ENCODE peak calls at places on chromosomes 1 and 21, in six cellular contexts. V, U, K, G, W and S are unnamed samples. For H3K4me1, the result is how much of the 10 kb centered on the place peaks cover.

GRCh38 chr1:228337031-228337564 is 69.5 kb downstream of the TRIM11 start:
- DNase-seq in V (peak), U (peak), K (no peak), G (no peak), W (peak), S (no peak)

GRCh38 chr1:70043806-70044205 is 161.6 kb downstream of the LRRC40 start:
- DNase-seq in V (no peak), U (no peak), K (no peak), G (no peak), W (no peak), S (no peak)

GRCh38 chr1:22139817-22140216 is 3.1 kb downstream of the WNT4 start:
- DNase-seq in V (no peak), U (no peak), K (no peak), G (no peak), W (no peak), S (no peak)

GRCh38 chr1:92837062-92837461 is 5.2 kb downstream of the RPL5 start:
- DNase-seq in V (no peak), U (no peak), K (no peak), G (no peak), W (no peak), S (no peak)

GRCh38 chr1:59156031-59156430 is 140.9 kb upstream of the FGGY start:
- DNase-seq in V (no peak), U (no peak), K (no peak), G (no peak), W (no peak), S (no peak)

GRCh38 chr1:189431437-189431836 is 1046.2 kb downstream of the BRINP3 start:
- DNase-seq in V (no peak), U (no peak), K (no peak), G (no peak), W (no peak), S (no peak)

GRCh38 chr1:221468556-221468955 is 273.3 kb downstream of the DUSP10 start:
- DNase-seq in V (no peak), U (no peak), K (no peak), G (no peak), W (no peak), S (no peak)

GRCh38 chr1:67542747-67543146 is 112.5 kb upstream of the SERBP1 start:
- DNase-seq in V (no peak), U (no peak), K (no peak), G (no peak), W (no peak), S (no peak)

GRCh38 chr1:229244091-229244490 is 26.8 kb upstream of the RAB4A start:
- DNase-seq in V (no peak), U (no peak), K (no peak), G (no peak), W (no peak), S (no peak)

GRCh38 chr1:3598051-3598471 is 13.2 kb downstream of the MEGF6 start:
- DNase-seq in V (no peak), U (peak), K (peak), G (no peak), W (peak), S (no peak)

GRCh38 chr1:151157067-151157531 is 650 bp downstream of the TNFAIP8L2 start:
- DNase-seq in V (peak), U (no peak), K (no peak), G (no peak), W (no peak), S (peak)

GRCh38 chr1:80367058-80367457 is 1360.5 kb upstream of the ADGRL4 start:
- DNase-seq in V (no peak), U (no peak), K (no peak), G (no peak), W (no peak), S (no peak)

GRCh38 chr1:116115476-116115875 is 4.3 kb downstream of the MAB21L3 start:
- DNase-seq in V (no peak), U (no peak), K (no peak), G (no peak), W (no peak), S (no peak)

GRCh38 chr1:180927348-180927747 is 14.7 kb downstream of the KIAA1614 start:
- DNase-seq in V (no peak), U (no peak), K (no peak), G (no peak), W (no peak), S (no peak)

GRCh38 chr1:153393926-153394325 is 3.1 kb upstream of the S100A8 start:
- DNase-seq in V (no peak), U (no peak), K (peak), G (no peak), W (no peak), S (no peak)

GRCh38 chr1:171299342-171299741 is 14.6 kb upstream of the FMO4 start:
- DNase-seq in V (no peak), U (no peak), K (no peak), G (no peak), W (no peak), S (no peak)

GRCh38 chr1:180259431-180260338 is 29.6 kb downstream of the LHX4 start:
- DNase-seq in V (peak), U (peak), K (no peak), G (no peak), W (no peak), S (no peak)

GRCh38 chr1:24009406-24009805 is 29.3 kb upstream of the SRSF10 start:
- DNase-seq in V (no peak), U (no peak), K (no peak), G (no peak), W (no peak), S (no peak)

GRCh38 chr1:38037481-38037939 is 9.1 kb downstream of the POU3F1 start:
- DNase-seq in V (no peak), U (no peak), K (no peak), G (no peak), W (no peak), S (no peak)

GRCh38 chr1:243848165-243849088 is 1.6 kb downstream of the AKT3 start:
- DNase-seq in V (no peak), U (no peak), K (no peak), G (no peak), W (no peak), S (no peak)

GRCh38 chr1:52399629-52400028 is 4.6 kb downstream of the ORC1 start:
- DNase-seq in V (no peak), U (no peak), K (no peak), G (no peak), W (no peak), S (no peak)

GRCh38 chr1:44894591-44894990 is 51.5 kb upstream of the PTCH2 start:
- DNase-seq in V (no peak), U (no peak), K (no peak), G (no peak), W (no peak), S (no peak)

GRCh38 chr1:154583691-154584212 is 16.2 kb downstream of the CHRNB2 start:
- DNase-seq in V (no peak), U (no peak), K (no peak), G (no peak), W (no peak), S (no peak)

GRCh38 chr1:47487826-47488450 is 50.1 kb downstream of the FOXD2 start:
- DNase-seq in V (no peak), U (no peak), K (no peak), G (no peak), W (no peak), S (no peak)

GRCh38 chr1:228141082-228141870 is 1.2 kb downstream of the GUK1 start:
- DNase-seq in V (no peak), U (peak), K (peak), G (no peak), W (peak), S (no peak)

GRCh38 chr1:169137357-169137756 is 30.9 kb downstream of the ATP1B1 start:
- DNase-seq in V (no peak), U (peak), K (no peak), G (no peak), W (no peak), S (no peak)

GRCh38 chr1:224211262-224211962 is 28.4 kb downstream of the DEGS1 start:
- DNase-seq in V (no peak), U (no peak), K (no peak), G (no peak), W (no peak), S (no peak)

GRCh38 chr1:224217655-224218615 is 34.9 kb downstream of the DEGS1 start:
- DNase-seq in V (no peak), U (no peak), K (no peak), G (no peak), W (no peak), S (no peak)

GRCh38 chr1:224212618-224213037 is 29.6 kb downstream of the DEGS1 start:
- DNase-seq in V (no peak), U (peak), K (no peak), G (no peak), W (no peak), S (no peak)

GRCh38 chr1:224216380-224216779 is 33.3 kb downstream of the DEGS1 start:
- DNase-seq in V (no peak), U (no peak), K (no peak), G (no peak), W (no peak), S (no peak)

DNA sequence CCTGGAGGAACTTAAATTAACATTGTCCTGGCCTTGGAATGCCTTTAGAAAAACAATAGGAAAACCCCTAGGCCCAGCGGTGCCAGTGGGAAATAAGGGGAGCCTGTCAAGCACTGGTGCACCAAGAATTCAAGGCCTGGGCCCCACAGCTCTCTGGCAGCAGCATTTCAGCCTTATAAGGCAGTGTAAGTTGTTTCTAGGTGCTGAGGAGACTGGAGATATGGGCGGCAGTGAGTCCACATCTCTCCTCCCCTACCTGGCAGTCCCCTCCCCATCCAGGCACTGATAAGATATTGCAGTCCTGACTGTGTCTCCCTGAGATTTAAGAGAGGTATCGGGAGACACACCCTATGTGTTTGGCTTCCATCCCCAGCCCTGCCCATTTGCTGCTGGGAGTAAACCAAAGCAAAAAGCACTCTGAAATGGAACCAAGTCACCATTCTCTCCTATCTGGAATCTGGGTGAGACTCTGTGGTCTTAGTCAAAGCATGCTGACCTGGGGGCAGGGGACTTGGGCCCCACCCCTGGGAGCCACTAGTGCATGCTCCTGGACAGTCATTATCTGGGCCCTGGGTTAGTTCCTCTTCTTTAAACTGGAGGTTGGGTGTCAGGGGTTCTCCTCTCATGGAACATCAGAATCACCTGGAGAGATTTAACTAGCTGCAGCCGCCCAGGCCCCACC is 30.5 kb downstream of the DEGS1 start:
- DNase-seq in V (no peak), U (no peak), K (peak), G (no peak), W (no peak), S (no peak)
- H3K4me1 ChIP-seq in V (under half), U (under half), K (under half), G (under half), W (under half), S (under half)

GRCh38 chr1:75614455-75615379 is 3.8 kb upstream of the SLC44A5 start:
- DNase-seq in V (peak), U (peak), K (peak), G (no peak), W (no peak), S (no peak)

GRCh38 chr1:75611014-75611413 is at the start of gene SLC44A5:
- DNase-seq in V (no peak), U (no peak), K (no peak), G (no peak), W (no peak), S (no peak)

GRCh38 chr1:75618382-75618781 is 7.5 kb upstream of the SLC44A5 start:
- DNase-seq in V (no peak), U (no peak), K (no peak), G (no peak), W (no peak), S (no peak)

GRCh38 chr1:75615664-75616435 is 4.9 kb upstream of the SLC44A5 start:
- DNase-seq in V (peak), U (peak), K (peak), G (no peak), W (peak), S (no peak)

DNA sequence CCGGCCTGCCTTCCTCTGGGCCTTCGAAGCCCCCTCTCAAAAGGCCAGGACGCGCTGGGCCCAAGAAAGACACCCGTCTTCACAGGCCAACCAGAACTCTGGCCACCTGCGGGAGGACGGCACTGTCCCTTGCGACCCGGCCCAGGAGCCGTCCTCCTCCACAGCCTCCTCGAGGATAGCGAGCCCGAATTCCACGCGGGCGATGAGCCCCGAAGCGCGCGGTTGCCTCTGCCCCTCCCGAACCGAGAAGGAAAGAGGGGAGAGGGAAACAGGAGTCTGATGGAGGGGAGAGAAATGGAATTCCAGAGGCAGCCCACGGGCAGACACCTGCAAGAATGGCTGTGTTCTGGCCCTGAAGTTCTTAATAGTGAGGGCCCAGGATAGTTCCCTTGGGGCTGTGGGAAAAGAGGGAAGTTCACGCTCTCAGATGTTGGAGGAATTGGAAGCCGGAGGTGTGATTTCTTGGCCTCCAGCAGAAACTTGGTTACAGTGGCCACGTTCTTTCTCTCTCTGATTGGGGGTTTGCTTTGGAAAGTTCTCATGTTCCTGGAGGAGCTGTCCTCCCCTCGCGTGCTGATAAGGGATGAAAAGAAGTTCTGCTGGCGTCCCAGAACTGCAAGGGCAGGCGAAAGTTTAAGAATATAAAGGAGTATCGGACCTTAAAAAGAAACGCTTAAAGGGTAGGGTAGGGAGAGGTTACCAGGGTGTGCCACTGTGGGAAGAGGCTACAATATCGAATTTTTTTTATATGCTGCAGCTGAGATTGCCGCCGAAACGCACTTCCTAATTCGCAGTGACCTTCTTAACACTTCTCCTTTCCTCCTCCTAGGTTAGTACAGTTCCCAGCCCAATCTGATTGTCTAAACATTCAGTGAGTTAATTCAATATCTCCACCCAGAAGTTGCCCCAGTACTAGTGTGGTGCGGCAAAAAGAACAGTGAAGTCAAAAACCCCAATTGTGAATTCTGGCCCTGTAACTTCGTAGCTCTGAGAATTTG is 5.8 kb upstream of the SLC44A5 start:
- DNase-seq in V (peak), U (peak), K (peak), G (no peak), W (no peak), S (no peak)
- H3K27ac ChIP-seq in V (no peak), U (no peak), K (no peak), G (no peak), W (no peak), S (no peak)

DNA sequence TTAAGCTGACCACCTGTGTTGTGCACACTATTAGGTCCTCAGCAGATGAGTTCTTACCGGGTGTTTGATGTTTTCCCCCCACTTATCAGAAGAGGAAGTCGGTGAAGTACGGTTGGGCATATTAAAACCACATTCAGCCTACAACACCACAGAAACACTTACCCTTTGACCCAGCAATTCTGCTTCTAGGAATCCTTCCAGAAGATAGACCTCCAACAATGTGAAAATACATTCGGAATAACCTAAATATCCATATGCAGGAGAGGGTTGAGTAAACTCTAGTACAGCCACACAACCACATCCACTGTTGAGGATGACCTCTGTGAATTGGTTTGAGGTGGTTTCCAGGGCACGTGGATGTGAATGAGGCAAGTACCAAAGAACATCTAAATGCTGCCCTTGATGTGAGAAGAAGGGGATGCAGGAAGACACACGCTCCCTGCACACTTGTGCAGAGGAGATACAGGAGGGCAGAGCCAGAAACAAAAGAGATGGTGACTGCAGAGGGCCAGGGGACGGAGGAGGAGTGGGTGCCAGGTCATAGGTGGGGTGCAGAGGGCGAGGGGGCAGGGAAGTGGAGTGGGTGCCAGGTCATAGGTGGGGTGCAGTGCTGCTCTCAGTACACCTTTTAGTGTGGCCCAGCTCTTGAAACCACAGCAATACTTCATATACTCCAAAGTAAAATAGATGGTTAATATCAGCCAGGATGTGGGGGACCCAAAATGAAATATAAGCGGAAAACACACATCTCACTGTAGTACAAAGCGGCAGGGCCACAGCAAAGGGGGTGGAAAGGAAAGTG is 12.8 kb downstream of the ADARB1 start:
- DNase-seq in V (no peak), U (no peak), K (no peak), G (no peak), W (no peak), S (peak)
- H3K4me1 ChIP-seq in V (under half), U (under half), K (under half), G (under half), W (under half), S (half or more)

GRCh38 chr1:198444792-198445191 is 95.7 kb downstream of the ATP6V1G3 start:
- DNase-seq in V (no peak), U (no peak), K (no peak), G (no peak), W (no peak), S (no peak)
- H3K27ac ChIP-seq in V (no peak), U (no peak), K (no peak), G (no peak), W (no peak), S (no peak)

DNA sequence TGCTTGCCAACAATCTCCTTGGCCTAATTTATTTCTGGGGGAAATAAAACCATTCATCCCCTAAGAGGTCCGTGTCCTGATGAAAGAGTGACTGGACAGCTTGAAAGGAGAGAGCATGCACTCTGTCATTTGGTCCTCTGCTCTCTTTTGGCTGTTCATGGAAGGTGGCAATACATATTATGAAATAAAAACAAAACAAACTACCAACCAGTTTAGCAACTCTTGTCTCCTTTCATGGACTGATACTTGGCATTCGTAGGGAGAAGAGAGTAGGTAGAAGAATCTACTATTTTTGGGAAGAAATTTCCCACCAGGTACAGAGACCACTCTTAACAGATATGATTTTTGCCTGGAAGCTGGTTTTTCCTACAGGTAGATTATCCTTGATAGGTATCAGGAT is 746 bp upstream of the C1orf116 start:
- DNase-seq in V (no peak), U (no peak), K (no peak), G (no peak), W (no peak), S (no peak)
- H3K4me1 ChIP-seq in V (under half), U (under half), K (under half), G (under half), W (under half), S (under half)

DNA sequence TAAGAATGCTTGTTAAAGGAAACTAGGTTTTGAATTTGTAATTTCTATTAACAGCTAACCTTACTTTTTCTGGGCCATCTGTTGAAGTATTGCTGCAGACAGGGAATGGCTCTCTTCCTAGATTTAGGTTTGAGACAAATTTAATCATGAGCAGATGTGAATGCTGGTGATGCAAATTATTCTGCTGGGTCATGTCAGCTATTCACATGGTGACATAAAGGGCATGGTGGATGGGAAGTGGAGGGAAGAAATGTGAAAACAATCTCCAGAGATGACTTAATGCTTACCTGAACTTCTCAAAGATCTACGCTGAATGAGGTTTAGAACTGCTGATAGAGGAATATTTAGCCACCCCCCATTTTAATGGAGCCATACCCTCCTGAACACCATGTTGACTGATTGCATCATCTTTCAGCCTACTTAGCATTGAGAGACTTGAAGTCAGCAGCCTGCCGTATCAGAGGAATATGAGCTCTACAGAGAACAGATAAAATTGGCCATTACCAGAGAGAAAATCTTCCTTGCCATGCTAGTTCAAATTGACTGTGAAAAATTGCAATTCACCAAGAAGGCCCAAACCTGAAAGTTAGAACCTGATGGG is 138.8 kb downstream of the HHAT start:
- DNase-seq in V (no peak), U (no peak), K (no peak), G (no peak), W (no peak), S (no peak)
- H3K27ac ChIP-seq in V (no peak), U (no peak), K (no peak), G (no peak), W (no peak), S (no peak)